ENCODE peak calls at places on chromosome 10, in four cellular contexts. P, Z, T and A are unnamed samples. For H3K36me3, the result is how much of the 10 kb centered on the place peaks cover.

GRCh38 chr10:131271195-131271880 is 40.2 kb downstream of the TCERG1L start:
- DNase-seq in P (no peak), Z (no peak), T (peak), A (no peak)

GRCh38 chr10:9253121-9253520 is 1198.6 kb downstream of the GATA3 start:
- DNase-seq in P (no peak), Z (no peak), T (no peak), A (no peak)

GRCh38 chr10:132926070-132926469 is 16.3 kb downstream of the CFAP46 start:
- DNase-seq in P (no peak), Z (no peak), T (no peak), A (peak)

GRCh38 chr10:11576092-11576809 is 35.2 kb downstream of the USP6NL start:
- DNase-seq in P (no peak), Z (no peak), T (no peak), A (no peak)

GRCh38 chr10:100528885-100529472 is 692 bp downstream of the NDUFB8 start:
- DNase-seq in P (no peak), Z (no peak), T (no peak), A (no peak)

GRCh38 chr10:78419481-78420265 is 386.0 kb downstream of the RPS24 start:
- DNase-seq in P (no peak), Z (no peak), T (peak), A (peak)

GRCh38 chr10:62726142-62726541 is 78.4 kb upstream of the ADO start:
- DNase-seq in P (no peak), Z (no peak), T (no peak), A (no peak)

GRCh38 chr10:132283604-132284382 is 24.0 kb downstream of the STK32C start:
- DNase-seq in P (no peak), Z (no peak), T (no peak), A (no peak)

GRCh38 chr10:110610308-110610774 is 33.8 kb upstream of the RBM20 start:
- DNase-seq in P (no peak), Z (peak), T (no peak), A (no peak)

GRCh38 chr10:131310904-131311660 is 439 bp downstream of the TCERG1L start:
- DNase-seq in P (no peak), Z (no peak), T (no peak), A (no peak)

GRCh38 chr10:77505431-77506334 is 131.9 kb downstream of the KCNMA1 start:
- DNase-seq in P (no peak), Z (no peak), T (no peak), A (no peak)

GRCh38 chr10:56679578-56679977 is 318.5 kb upstream of the ZWINT start:
- DNase-seq in P (no peak), Z (no peak), T (no peak), A (no peak)

GRCh38 chr10:110498087-110498981 is 627 bp downstream of the DUSP5 start:
- DNase-seq in P (peak), Z (peak), T (no peak), A (peak)

GRCh38 chr10:126253613-126254002 is 134.7 kb downstream of the ADAM12 start:
- DNase-seq in P (no peak), Z (no peak), T (no peak), A (no peak)

GRCh38 chr10:6002809-6003500 is 25.6 kb upstream of the IL15RA start:
- DNase-seq in P (no peak), Z (no peak), T (no peak), A (no peak)

GRCh38 chr10:126508535-126509040 is 120.3 kb upstream of the ADAM12 start:
- DNase-seq in P (no peak), Z (no peak), T (no peak), A (no peak)

GRCh38 chr10:1130226-1130625 is 74.0 kb downstream of the WDR37 start:
- DNase-seq in P (no peak), Z (no peak), T (no peak), A (no peak)

GRCh38 chr10:77582710-77583115 is 54.9 kb downstream of the KCNMA1 start:
- DNase-seq in P (no peak), Z (no peak), T (no peak), A (peak)

GRCh38 chr10:31069411-31069810 is 37.7 kb upstream of the ZNF438 start:
- DNase-seq in P (no peak), Z (no peak), T (no peak), A (no peak)

GRCh38 chr10:85791846-85792532 is 574.6 kb downstream of the GRID1 start:
- DNase-seq in P (no peak), Z (no peak), T (no peak), A (no peak)

GRCh38 chr10:108424656-108425055 is 1260.2 kb upstream of the SORCS1 start:
- DNase-seq in P (no peak), Z (no peak), T (no peak), A (no peak)

GRCh38 chr10:43172645-43173044 is 34.4 kb downstream of the CSGALNACT2 start:
- DNase-seq in P (no peak), Z (no peak), T (no peak), A (no peak)

GRCh38 chr10:43174969-43175368 is 36.7 kb downstream of the CSGALNACT2 start:
- DNase-seq in P (no peak), Z (no peak), T (no peak), A (no peak)

GRCh38 chr10:43177588-43177987 is 39.3 kb downstream of the CSGALNACT2 start:
- DNase-seq in P (no peak), Z (no peak), T (no peak), A (no peak)

GRCh38 chr10:43173120-43173519 is 34.9 kb downstream of the CSGALNACT2 start:
- DNase-seq in P (no peak), Z (no peak), T (no peak), A (no peak)

DNA sequence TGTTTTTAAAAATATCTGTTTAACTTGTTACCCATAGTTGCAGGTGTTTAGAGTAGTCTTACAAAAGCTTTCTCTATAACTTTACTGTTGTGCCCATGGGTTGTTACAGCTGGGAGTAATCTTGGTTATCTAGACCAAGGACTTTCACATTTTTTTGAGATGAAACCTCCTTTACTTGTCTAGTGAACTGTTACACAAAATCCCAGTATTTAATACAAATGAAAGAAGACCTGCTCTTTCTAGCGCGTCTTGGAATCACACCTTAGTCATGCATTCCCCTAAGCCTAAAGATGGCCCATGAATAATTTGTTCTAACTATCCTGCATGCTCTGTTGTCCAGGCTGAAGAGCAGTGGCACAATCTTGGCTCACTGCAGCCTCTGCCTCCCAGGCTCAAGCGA is 38.0 kb downstream of the CSGALNACT2 start:
- DNase-seq in P (no peak), Z (no peak), T (no peak), A (no peak)
- H3K36me3 ChIP-seq in P (half or more), Z (under half), T (under half), A (half or more)

GRCh38 chr10:95291634-95292039 is 834 bp upstream of the PDLIM1 start:
- DNase-seq in P (no peak), Z (no peak), T (no peak), A (no peak)
- TF ChIP-seq CTCF in P (no peak), Z (no peak), T (no peak), A (no peak)

DNA sequence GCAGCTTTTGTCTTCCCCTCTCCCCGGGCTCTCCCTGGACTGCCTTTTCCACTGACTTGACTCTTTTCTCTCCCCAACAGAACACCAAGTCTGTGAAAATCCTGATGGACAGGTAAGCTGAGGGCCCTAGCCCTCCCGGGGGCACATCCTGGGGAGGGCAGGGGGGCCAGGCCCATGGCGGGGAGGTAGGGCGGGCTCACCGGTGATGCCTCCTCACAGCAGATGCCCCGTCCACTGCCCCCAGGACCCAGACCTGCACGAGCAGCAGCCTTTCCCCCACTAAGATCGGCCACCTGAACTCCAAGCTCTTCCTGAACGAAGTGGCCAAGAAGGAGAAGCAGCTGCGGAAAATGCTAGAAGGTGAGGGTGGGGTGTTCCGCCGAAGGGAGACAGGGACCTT is 11.7 kb downstream of the TRIM8 start:
- DNase-seq in P (no peak), Z (no peak), T (no peak), A (no peak)
- H3K36me3 ChIP-seq in P (half or more), Z (under half), T (half or more), A (half or more)

GRCh38 chr10:71761541-71762113 is 11.7 kb downstream of the VSIR start:
- DNase-seq in P (no peak), Z (no peak), T (no peak), A (no peak)
- TF ChIP-seq CTCF in P (no peak), Z (no peak), T (no peak), A (no peak)

GRCh38 chr10:97656777-97657176 is 16.3 kb downstream of the PI4K2A start:
- DNase-seq in P (no peak), Z (no peak), T (no peak), A (no peak)
- H3K36me3 ChIP-seq in P (half or more), Z (under half), T (half or more), A (half or more)